ENCODE peak calls at places on chromosomes 12 and 14, in ten cellular contexts. One of them, this sample, is unnamed.

GRCh38 chr14:100692859-100693558 is 33.7 kb upstream of the DLK1 start:
- DNase-seq in T follicular helper cell: no peak
- DNase-seq in heart right ventricle: no peak
- DNase-seq in heart left ventricle: no peak
- DNase-seq in activated CD4-positive, alpha-beta T cell treated with anti-CD3 and anti-CD28 coated beads, Interleukin-2, amount 10 ng/mL, durations not matched to agents 7 days and 5 days: no peak
- DNase-seq in occipital lobe: no peak
- DNase-seq in activated CD4-positive, CD25-positive, alpha-beta regulatory T cell: no peak
- DNase-seq in bronchial epithelial cell: peak; percentile 98
- DNase-seq in effector memory CD8-positive, alpha-beta T cell: no peak
- DNase-seq in LoVo: peak; percentile 16
- DNase-seq in this sample: no peak

GRCh38 chr14:74637184-74637562 is 25.1 kb upstream of the LTBP2 start:
- DNase-seq in effector memory CD8-positive, alpha-beta T cell: no peak
- DNase-seq in activated CD4-positive, alpha-beta T cell treated with anti-CD3 and anti-CD28 coated beads, Interleukin-2, amount 10 ng/mL, durations not matched to agents 7 days and 5 days: no peak
- DNase-seq in heart left ventricle: no peak
- DNase-seq in occipital lobe: no peak
- DNase-seq in T follicular helper cell: no peak
- DNase-seq in activated CD4-positive, CD25-positive, alpha-beta regulatory T cell: no peak
- DNase-seq in LoVo: no peak
- DNase-seq in heart right ventricle: no peak
- DNase-seq in bronchial epithelial cell: no peak
- DNase-seq in this sample: no peak

GRCh38 chr14:87508333-87508732 is 484.6 kb downstream of the GALC start:
- DNase-seq in T follicular helper cell: no peak
- DNase-seq in heart right ventricle: no peak
- DNase-seq in activated CD4-positive, alpha-beta T cell treated with anti-CD3 and anti-CD28 coated beads, Interleukin-2, amount 10 ng/mL, durations not matched to agents 7 days and 5 days: no peak
- DNase-seq in activated CD4-positive, CD25-positive, alpha-beta regulatory T cell: no peak
- DNase-seq in LoVo: no peak
- DNase-seq in heart left ventricle: no peak
- DNase-seq in bronchial epithelial cell: peak; percentile 40
- DNase-seq in occipital lobe: no peak
- DNase-seq in effector memory CD8-positive, alpha-beta T cell: no peak
- DNase-seq in this sample: no peak

GRCh38 chr12:100867639-100868393 is 73.2 kb downstream of the ANO4 start:
- DNase-seq in T follicular helper cell: no peak
- DNase-seq in heart left ventricle: no peak
- DNase-seq in occipital lobe: no peak
- DNase-seq in heart right ventricle: no peak
- DNase-seq in LoVo: no peak
- DNase-seq in bronchial epithelial cell: peak; percentile 82
- DNase-seq in effector memory CD8-positive, alpha-beta T cell: no peak
- DNase-seq in activated CD4-positive, alpha-beta T cell treated with anti-CD3 and anti-CD28 coated beads, Interleukin-2, amount 10 ng/mL, durations not matched to agents 7 days and 5 days: no peak
- DNase-seq in activated CD4-positive, CD25-positive, alpha-beta regulatory T cell: no peak
- DNase-seq in this sample: no peak

GRCh38 chr12:91896725-91897515 is 248.7 kb downstream of the BTG1 start:
- DNase-seq in effector memory CD8-positive, alpha-beta T cell: no peak
- DNase-seq in bronchial epithelial cell: no peak
- DNase-seq in LoVo: no peak
- DNase-seq in activated CD4-positive, CD25-positive, alpha-beta regulatory T cell: no peak
- DNase-seq in T follicular helper cell: no peak
- DNase-seq in heart left ventricle: no peak
- DNase-seq in occipital lobe: no peak
- DNase-seq in activated CD4-positive, alpha-beta T cell treated with anti-CD3 and anti-CD28 coated beads, Interleukin-2, amount 10 ng/mL, durations not matched to agents 7 days and 5 days: no peak
- DNase-seq in heart right ventricle: no peak
- DNase-seq in this sample: no peak

GRCh38 chr12:6635375-6635855 is 344 bp downstream of the LPAR5 start:
- DNase-seq in bronchial epithelial cell: no peak
- DNase-seq in activated CD4-positive, alpha-beta T cell treated with anti-CD3 and anti-CD28 coated beads, Interleukin-2, amount 10 ng/mL, durations not matched to agents 7 days and 5 days: peak; percentile 47
- DNase-seq in heart right ventricle: no peak
- DNase-seq in activated CD4-positive, CD25-positive, alpha-beta regulatory T cell: no peak
- DNase-seq in effector memory CD8-positive, alpha-beta T cell: no peak
- DNase-seq in T follicular helper cell: no peak
- DNase-seq in LoVo: no peak
- DNase-seq in heart left ventricle: no peak
- DNase-seq in occipital lobe: no peak
- DNase-seq in this sample: no peak

GRCh38 chr12:31431721-31432120 is 105.8 kb upstream of the SINHCAF start:
- DNase-seq in activated CD4-positive, alpha-beta T cell treated with anti-CD3 and anti-CD28 coated beads, Interleukin-2, amount 10 ng/mL, durations not matched to agents 7 days and 5 days: no peak
- DNase-seq in bronchial epithelial cell: no peak
- DNase-seq in occipital lobe: no peak
- DNase-seq in T follicular helper cell: no peak
- DNase-seq in LoVo: no peak
- DNase-seq in effector memory CD8-positive, alpha-beta T cell: no peak
- DNase-seq in activated CD4-positive, CD25-positive, alpha-beta regulatory T cell: no peak
- DNase-seq in heart left ventricle: no peak
- DNase-seq in heart right ventricle: no peak
- DNase-seq in this sample: no peak

GRCh38 chr12:96210376-96211055 is 16.3 kb downstream of the ELK3 start:
- DNase-seq in heart right ventricle: no peak
- DNase-seq in effector memory CD8-positive, alpha-beta T cell: no peak
- DNase-seq in occipital lobe: no peak
- DNase-seq in heart left ventricle: no peak
- DNase-seq in bronchial epithelial cell: no peak
- DNase-seq in LoVo: no peak
- DNase-seq in activated CD4-positive, alpha-beta T cell treated with anti-CD3 and anti-CD28 coated beads, Interleukin-2, amount 10 ng/mL, durations not matched to agents 7 days and 5 days: peak; percentile 45
- DNase-seq in T follicular helper cell: peak; percentile 26
- DNase-seq in activated CD4-positive, CD25-positive, alpha-beta regulatory T cell: no peak
- DNase-seq in this sample: no peak

GRCh38 chr12:29581641-29582040 is 84.2 kb upstream of the OVCH1 start:
- DNase-seq in occipital lobe: no peak
- DNase-seq in effector memory CD8-positive, alpha-beta T cell: no peak
- DNase-seq in activated CD4-positive, CD25-positive, alpha-beta regulatory T cell: no peak
- DNase-seq in activated CD4-positive, alpha-beta T cell treated with anti-CD3 and anti-CD28 coated beads, Interleukin-2, amount 10 ng/mL, durations not matched to agents 7 days and 5 days: no peak
- DNase-seq in heart right ventricle: no peak
- DNase-seq in LoVo: no peak
- DNase-seq in heart left ventricle: no peak
- DNase-seq in bronchial epithelial cell: no peak
- DNase-seq in T follicular helper cell: no peak
- DNase-seq in this sample: no peak

GRCh38 chr12:19799886-19800602 is 360.8 kb downstream of the AEBP2 start:
- DNase-seq in T follicular helper cell: no peak
- DNase-seq in heart left ventricle: no peak
- DNase-seq in heart right ventricle: no peak
- DNase-seq in activated CD4-positive, alpha-beta T cell treated with anti-CD3 and anti-CD28 coated beads, Interleukin-2, amount 10 ng/mL, durations not matched to agents 7 days and 5 days: no peak
- DNase-seq in bronchial epithelial cell: no peak
- DNase-seq in effector memory CD8-positive, alpha-beta T cell: no peak
- DNase-seq in LoVo: no peak
- DNase-seq in activated CD4-positive, CD25-positive, alpha-beta regulatory T cell: no peak
- DNase-seq in occipital lobe: no peak
- DNase-seq in this sample: no peak

GRCh38 chr14:92040431-92041040 is 677 bp upstream of the TRIP11 start:
- DNase-seq in heart right ventricle: no peak
- DNase-seq in occipital lobe: peak; percentile 51
- DNase-seq in activated CD4-positive, alpha-beta T cell treated with anti-CD3 and anti-CD28 coated beads, Interleukin-2, amount 10 ng/mL, durations not matched to agents 7 days and 5 days: peak; percentile 24
- DNase-seq in LoVo: peak; percentile 37
- DNase-seq in bronchial epithelial cell: peak; percentile 63
- DNase-seq in heart left ventricle: no peak
- DNase-seq in T follicular helper cell: no peak
- DNase-seq in activated CD4-positive, CD25-positive, alpha-beta regulatory T cell: no peak
- DNase-seq in effector memory CD8-positive, alpha-beta T cell: no peak
- DNase-seq in this sample: peak; percentile 13

GRCh38 chr12:2273288-2273687 is 220.5 kb downstream of the CACNA1C start:
- DNase-seq in heart right ventricle: peak; percentile 50
- DNase-seq in heart left ventricle: peak; percentile 63
- DNase-seq in occipital lobe: no peak
- DNase-seq in LoVo: no peak
- DNase-seq in T follicular helper cell: no peak
- DNase-seq in activated CD4-positive, alpha-beta T cell treated with anti-CD3 and anti-CD28 coated beads, Interleukin-2, amount 10 ng/mL, durations not matched to agents 7 days and 5 days: no peak
- DNase-seq in bronchial epithelial cell: no peak
- DNase-seq in effector memory CD8-positive, alpha-beta T cell: no peak
- DNase-seq in activated CD4-positive, CD25-positive, alpha-beta regulatory T cell: no peak
- DNase-seq in this sample: no peak

GRCh38 chr12:122366685-122367475 is 55.6 kb downstream of the CLIP1 start:
- DNase-seq in effector memory CD8-positive, alpha-beta T cell: no peak
- DNase-seq in T follicular helper cell: no peak
- DNase-seq in heart right ventricle: no peak
- DNase-seq in LoVo: peak; percentile 84
- DNase-seq in activated CD4-positive, alpha-beta T cell treated with anti-CD3 and anti-CD28 coated beads, Interleukin-2, amount 10 ng/mL, durations not matched to agents 7 days and 5 days: no peak
- DNase-seq in occipital lobe: no peak
- DNase-seq in heart left ventricle: no peak
- DNase-seq in bronchial epithelial cell: peak; percentile 94
- DNase-seq in activated CD4-positive, CD25-positive, alpha-beta regulatory T cell: no peak
- DNase-seq in this sample: no peak

GRCh38 chr12:47377414-47378221 is 297.9 kb upstream of the AMIGO2 start:
- DNase-seq in heart left ventricle: peak; percentile 88
- DNase-seq in activated CD4-positive, CD25-positive, alpha-beta regulatory T cell: no peak
- DNase-seq in effector memory CD8-positive, alpha-beta T cell: no peak
- DNase-seq in LoVo: no peak
- DNase-seq in occipital lobe: peak; percentile 35
- DNase-seq in heart right ventricle: peak; percentile 92
- DNase-seq in T follicular helper cell: no peak
- DNase-seq in bronchial epithelial cell: peak; percentile 87
- DNase-seq in activated CD4-positive, alpha-beta T cell treated with anti-CD3 and anti-CD28 coated beads, Interleukin-2, amount 10 ng/mL, durations not matched to agents 7 days and 5 days: no peak
- DNase-seq in this sample: peak; percentile 29

GRCh38 chr14:95562892-95563685 is 28.2 kb downstream of the GLRX5 start:
- DNase-seq in T follicular helper cell: no peak
- DNase-seq in bronchial epithelial cell: peak; percentile 5
- DNase-seq in occipital lobe: no peak
- DNase-seq in effector memory CD8-positive, alpha-beta T cell: no peak
- DNase-seq in heart left ventricle: no peak
- DNase-seq in heart right ventricle: no peak
- DNase-seq in LoVo: no peak
- DNase-seq in activated CD4-positive, alpha-beta T cell treated with anti-CD3 and anti-CD28 coated beads, Interleukin-2, amount 10 ng/mL, durations not matched to agents 7 days and 5 days: no peak
- DNase-seq in activated CD4-positive, CD25-positive, alpha-beta regulatory T cell: no peak
- DNase-seq in this sample: no peak

GRCh38 chr12:62778187-62778586 is 156.8 kb downstream of the PPM1H start:
- DNase-seq in occipital lobe: no peak
- DNase-seq in activated CD4-positive, CD25-positive, alpha-beta regulatory T cell: no peak
- DNase-seq in bronchial epithelial cell: no peak
- DNase-seq in heart right ventricle: no peak
- DNase-seq in activated CD4-positive, alpha-beta T cell treated with anti-CD3 and anti-CD28 coated beads, Interleukin-2, amount 10 ng/mL, durations not matched to agents 7 days and 5 days: no peak
- DNase-seq in LoVo: no peak
- DNase-seq in effector memory CD8-positive, alpha-beta T cell: no peak
- DNase-seq in heart left ventricle: no peak
- DNase-seq in T follicular helper cell: no peak
- DNase-seq in this sample: no peak

GRCh38 chr12:75825686-75826085 is 205.9 kb downstream of the PHLDA1 start:
- DNase-seq in LoVo: peak; percentile 90
- DNase-seq in occipital lobe: no peak
- DNase-seq in heart left ventricle: no peak
- DNase-seq in heart right ventricle: no peak
- DNase-seq in effector memory CD8-positive, alpha-beta T cell: no peak
- DNase-seq in activated CD4-positive, alpha-beta T cell treated with anti-CD3 and anti-CD28 coated beads, Interleukin-2, amount 10 ng/mL, durations not matched to agents 7 days and 5 days: no peak
- DNase-seq in T follicular helper cell: no peak
- DNase-seq in bronchial epithelial cell: peak; percentile 95
- DNase-seq in activated CD4-positive, CD25-positive, alpha-beta regulatory T cell: no peak
- DNase-seq in this sample: no peak

GRCh38 chr14:96797943-96798349 is 764 bp downstream of the VRK1 start:
- DNase-seq in T follicular helper cell: no peak
- DNase-seq in effector memory CD8-positive, alpha-beta T cell: no peak
- DNase-seq in heart right ventricle: no peak
- DNase-seq in heart left ventricle: no peak
- DNase-seq in activated CD4-positive, alpha-beta T cell treated with anti-CD3 and anti-CD28 coated beads, Interleukin-2, amount 10 ng/mL, durations not matched to agents 7 days and 5 days: no peak
- DNase-seq in LoVo: peak; percentile 4
- DNase-seq in activated CD4-positive, CD25-positive, alpha-beta regulatory T cell: no peak
- DNase-seq in bronchial epithelial cell: no peak
- DNase-seq in occipital lobe: no peak
- DNase-seq in this sample: no peak

GRCh38 chr14:55915464-55915863 is 202.7 kb upstream of the PELI2 start:
- DNase-seq in effector memory CD8-positive, alpha-beta T cell: no peak
- DNase-seq in LoVo: no peak
- DNase-seq in activated CD4-positive, CD25-positive, alpha-beta regulatory T cell: no peak
- DNase-seq in bronchial epithelial cell: no peak
- DNase-seq in heart right ventricle: no peak
- DNase-seq in heart left ventricle: no peak
- DNase-seq in activated CD4-positive, alpha-beta T cell treated with anti-CD3 and anti-CD28 coated beads, Interleukin-2, amount 10 ng/mL, durations not matched to agents 7 days and 5 days: no peak
- DNase-seq in occipital lobe: no peak
- DNase-seq in T follicular helper cell: no peak
- DNase-seq in this sample: no peak

GRCh38 chr12:112401054-112401453 is 8.4 kb downstream of the RPL6 start:
- DNase-seq in LoVo: no peak
- DNase-seq in bronchial epithelial cell: no peak
- DNase-seq in activated CD4-positive, CD25-positive, alpha-beta regulatory T cell: no peak
- DNase-seq in heart left ventricle: no peak
- DNase-seq in heart right ventricle: no peak
- DNase-seq in T follicular helper cell: no peak
- DNase-seq in effector memory CD8-positive, alpha-beta T cell: no peak
- DNase-seq in activated CD4-positive, alpha-beta T cell treated with anti-CD3 and anti-CD28 coated beads, Interleukin-2, amount 10 ng/mL, durations not matched to agents 7 days and 5 days: no peak
- DNase-seq in occipital lobe: no peak
- DNase-seq in this sample: no peak

GRCh38 chr12:14185441-14186192 is 179.9 kb upstream of the ATF7IP start:
- DNase-seq in heart right ventricle: no peak
- DNase-seq in bronchial epithelial cell: peak; percentile 45
- DNase-seq in LoVo: peak; percentile 70
- DNase-seq in effector memory CD8-positive, alpha-beta T cell: peak; percentile 20
- DNase-seq in T follicular helper cell: no peak
- DNase-seq in activated CD4-positive, CD25-positive, alpha-beta regulatory T cell: no peak
- DNase-seq in occipital lobe: no peak
- DNase-seq in activated CD4-positive, alpha-beta T cell treated with anti-CD3 and anti-CD28 coated beads, Interleukin-2, amount 10 ng/mL, durations not matched to agents 7 days and 5 days: peak; percentile 36
- DNase-seq in heart left ventricle: no peak
- DNase-seq in this sample: no peak

GRCh38 chr12:120041386-120042231 is 52.6 kb downstream of the BICDL1 start:
- DNase-seq in heart right ventricle: no peak
- DNase-seq in heart left ventricle: no peak
- DNase-seq in LoVo: no peak
- DNase-seq in bronchial epithelial cell: no peak
- DNase-seq in effector memory CD8-positive, alpha-beta T cell: no peak
- DNase-seq in T follicular helper cell: peak; percentile 70
- DNase-seq in activated CD4-positive, CD25-positive, alpha-beta regulatory T cell: peak; percentile 3
- DNase-seq in occipital lobe: no peak
- DNase-seq in activated CD4-positive, alpha-beta T cell treated with anti-CD3 and anti-CD28 coated beads, Interleukin-2, amount 10 ng/mL, durations not matched to agents 7 days and 5 days: peak; percentile 22
- DNase-seq in this sample: no peak

GRCh38 chr12:130826151-130826801 is 12.8 kb downstream of the STX2 start:
- DNase-seq in activated CD4-positive, CD25-positive, alpha-beta regulatory T cell: peak; percentile 54
- DNase-seq in occipital lobe: no peak
- DNase-seq in T follicular helper cell: peak; percentile 64
- DNase-seq in effector memory CD8-positive, alpha-beta T cell: peak; percentile 57
- DNase-seq in LoVo: peak; percentile 9
- DNase-seq in heart left ventricle: no peak
- DNase-seq in heart right ventricle: peak; percentile 52
- DNase-seq in bronchial epithelial cell: no peak
- DNase-seq in activated CD4-positive, alpha-beta T cell treated with anti-CD3 and anti-CD28 coated beads, Interleukin-2, amount 10 ng/mL, durations not matched to agents 7 days and 5 days: peak; percentile 68
- DNase-seq in this sample: no peak

GRCh38 chr14:58646479-58646878 is 8.7 kb downstream of the DACT1 start:
- DNase-seq in occipital lobe: no peak
- DNase-seq in LoVo: no peak
- DNase-seq in heart left ventricle: no peak
- DNase-seq in activated CD4-positive, CD25-positive, alpha-beta regulatory T cell: no peak
- DNase-seq in heart right ventricle: no peak
- DNase-seq in bronchial epithelial cell: no peak
- DNase-seq in effector memory CD8-positive, alpha-beta T cell: no peak
- DNase-seq in T follicular helper cell: no peak
- DNase-seq in activated CD4-positive, alpha-beta T cell treated with anti-CD3 and anti-CD28 coated beads, Interleukin-2, amount 10 ng/mL, durations not matched to agents 7 days and 5 days: no peak
- DNase-seq in this sample: no peak

GRCh38 chr12:99131761-99132199 is 486.7 kb downstream of the APAF1 start:
- DNase-seq in activated CD4-positive, CD25-positive, alpha-beta regulatory T cell: no peak
- DNase-seq in activated CD4-positive, alpha-beta T cell treated with anti-CD3 and anti-CD28 coated beads, Interleukin-2, amount 10 ng/mL, durations not matched to agents 7 days and 5 days: no peak
- DNase-seq in heart left ventricle: peak; percentile 70
- DNase-seq in LoVo: no peak
- DNase-seq in occipital lobe: peak; percentile 82
- DNase-seq in effector memory CD8-positive, alpha-beta T cell: no peak
- DNase-seq in heart right ventricle: peak; percentile 36
- DNase-seq in T follicular helper cell: no peak
- DNase-seq in bronchial epithelial cell: no peak
- DNase-seq in this sample: peak; percentile 28

GRCh38 chr14:83316356-83316755 is 1782.7 kb upstream of the SEL1L start:
- DNase-seq in heart right ventricle: no peak
- DNase-seq in occipital lobe: no peak
- DNase-seq in activated CD4-positive, alpha-beta T cell treated with anti-CD3 and anti-CD28 coated beads, Interleukin-2, amount 10 ng/mL, durations not matched to agents 7 days and 5 days: no peak
- DNase-seq in effector memory CD8-positive, alpha-beta T cell: no peak
- DNase-seq in T follicular helper cell: no peak
- DNase-seq in activated CD4-positive, CD25-positive, alpha-beta regulatory T cell: no peak
- DNase-seq in bronchial epithelial cell: no peak
- DNase-seq in LoVo: no peak
- DNase-seq in heart left ventricle: no peak
- DNase-seq in this sample: no peak

GRCh38 chr12:89919241-89919906 is 210.7 kb upstream of the ATP2B1 start:
- DNase-seq in LoVo: no peak
- DNase-seq in heart left ventricle: no peak
- DNase-seq in occipital lobe: no peak
- DNase-seq in activated CD4-positive, CD25-positive, alpha-beta regulatory T cell: no peak
- DNase-seq in activated CD4-positive, alpha-beta T cell treated with anti-CD3 and anti-CD28 coated beads, Interleukin-2, amount 10 ng/mL, durations not matched to agents 7 days and 5 days: no peak
- DNase-seq in effector memory CD8-positive, alpha-beta T cell: no peak
- DNase-seq in heart right ventricle: no peak
- DNase-seq in T follicular helper cell: no peak
- DNase-seq in bronchial epithelial cell: no peak
- DNase-seq in this sample: no peak

GRCh38 chr12:26112703-26113147 is 12.1 kb downstream of the BHLHE41 start:
- DNase-seq in heart right ventricle: no peak
- DNase-seq in activated CD4-positive, CD25-positive, alpha-beta regulatory T cell: no peak
- DNase-seq in bronchial epithelial cell: no peak
- DNase-seq in LoVo: peak; percentile 80
- DNase-seq in occipital lobe: no peak
- DNase-seq in activated CD4-positive, alpha-beta T cell treated with anti-CD3 and anti-CD28 coated beads, Interleukin-2, amount 10 ng/mL, durations not matched to agents 7 days and 5 days: no peak
- DNase-seq in heart left ventricle: no peak
- DNase-seq in effector memory CD8-positive, alpha-beta T cell: no peak
- DNase-seq in T follicular helper cell: no peak
- DNase-seq in this sample: no peak

This sample was measured in amygdala.